ENCODE peak calls at places on chromosomes 13 and 19, in seven cellular contexts. N is endothelial cell of umbilical vein, W is stomach, B is ovary, V is tibial artery, G is psoas muscle, K is GM23248. L is an unnamed sample.

GRCh38 chr13:93736111-93736510 is 509.5 kb downstream of the GPC6 start:
- DNase-seq in G (no peak), K (peak), N (no peak), W (no peak), B (no peak), V (no peak), L (no peak)

GRCh38 chr13:59133903-59134302 is 1029.8 kb downstream of the DIAPH3 start:
- DNase-seq in N (no peak), V (no peak), K (no peak), G (no peak), W (no peak), B (no peak), L (no peak)

GRCh38 chr13:49610176-49610575 is 18.1 kb upstream of the ARL11 start:
- DNase-seq in W (no peak), N (no peak), B (no peak), K (no peak), V (no peak), G (no peak), L (no peak)

GRCh38 chr19:30076751-30077670 is 135.0 kb downstream of the URI1 start:
- DNase-seq in V (no peak), G (no peak), B (no peak), K (no peak), N (no peak), W (no peak), L (no peak)

GRCh38 chr19:8320564-8321066 is 560 bp downstream of the NDUFA7 start:
- DNase-seq in N (no peak), G (no peak), W (no peak), K (peak), V (no peak), B (no peak), L (no peak)

GRCh38 chr13:18992791-18993190 is 188.8 kb downstream of the TUBA3C start:
- DNase-seq in W (peak), K (no peak), G (peak), V (no peak), N (no peak), B (no peak), L (no peak)

GRCh38 chr19:17332677-17333581 is 1.7 kb downstream of the ANO8 start:
- DNase-seq in B (no peak), W (no peak), G (no peak), K (peak), V (no peak), N (peak), L (no peak)

GRCh38 chr13:77619655-77620054 is 77.8 kb upstream of the SLAIN1 start:
- DNase-seq in K (no peak), W (no peak), N (no peak), B (no peak), G (no peak), V (no peak), L (no peak)

GRCh38 chr13:114082849-114083645 is 49.4 kb downstream of the RASA3 start:
- DNase-seq in N (no peak), V (no peak), B (no peak), K (no peak), W (no peak), G (no peak), L (no peak)

GRCh38 chr13:111636804-111637203 is 316.4 kb downstream of the TEX29 start:
- DNase-seq in K (no peak), V (no peak), W (no peak), G (no peak), N (no peak), B (no peak), L (no peak)

GRCh38 chr19:57648336-57649003 is 15.5 kb downstream of the ZNF211 start:
- DNase-seq in K (no peak), B (no peak), N (no peak), W (no peak), V (no peak), G (no peak), L (no peak)

GRCh38 chr13:75264611-75265010 is 217.4 kb downstream of the TBC1D4 start:
- DNase-seq in B (no peak), G (no peak), N (no peak), V (no peak), W (no peak), K (no peak), L (no peak)

GRCh38 chr19:35986664-35987570 is 8.1 kb upstream of the SDHAF1 start:
- DNase-seq in N (no peak), V (peak), K (peak), W (no peak), B (no peak), G (peak), L (no peak)

GRCh38 chr13:37657134-37657533 is 58.6 kb upstream of the POSTN start:
- DNase-seq in B (no peak), K (peak), V (no peak), W (no peak), N (peak), G (no peak), L (no peak)

GRCh38 chr19:33763661-33764343 is 32.9 kb upstream of the KCTD15 start:
- DNase-seq in G (no peak), N (no peak), V (no peak), K (no peak), B (no peak), W (no peak), L (no peak)

GRCh38 chr13:65943711-65944110 is 1286.4 kb downstream of the PCDH9 start:
- DNase-seq in K (no peak), B (no peak), G (no peak), N (peak), V (no peak), W (no peak), L (no peak)

GRCh38 chr19:5458420-5458819 is 3.2 kb downstream of the ZNRF4 start:
- DNase-seq in V (no peak), W (no peak), B (no peak), N (no peak), K (no peak), G (no peak), L (no peak)

GRCh38 chr19:43639507-43640423 is at the start of gene CADM4:
- DNase-seq in V (no peak), N (no peak), W (peak), G (peak), K (peak), B (peak), L (no peak)

GRCh38 chr19:29804493-29804892 is 7.3 kb upstream of the CCNE1 start:
- DNase-seq in G (no peak), W (no peak), V (no peak), N (no peak), B (no peak), K (no peak), L (no peak)

GRCh38 chr13:50410921-50411712 is 395.9 kb downstream of the KCNRG start:
- DNase-seq in V (peak), W (no peak), B (no peak), K (peak), G (no peak), N (peak), L (no peak)

GRCh38 chr13:30204564-30204963 is 102.8 kb downstream of the KATNAL1 start:
- DNase-seq in G (no peak), B (no peak), V (no peak), W (no peak), N (no peak), K (no peak), L (no peak)

GRCh38 chr19:10353793-10354391 is 14.5 kb upstream of the ICAM3 start:
- DNase-seq in N (peak), G (peak), W (no peak), V (no peak), B (peak), K (peak), L (no peak)

GRCh38 chr13:38415233-38415632 is 65.6 kb downstream of the UFM1 start:
- DNase-seq in W (no peak), V (no peak), K (no peak), N (no peak), B (no peak), G (no peak), L (no peak)

GRCh38 chr13:110559429-110559943 is 2.0 kb downstream of the RAB20 start:
- DNase-seq in B (peak), V (peak), N (no peak), K (peak), W (peak), G (no peak), L (no peak)

GRCh38 chr13:30581582-30581981 is 36.1 kb upstream of the USPL1 start:
- DNase-seq in B (no peak), V (no peak), N (peak), W (no peak), G (no peak), K (peak), L (no peak)

GRCh38 chr19:18070181-18070580 is 16.6 kb downstream of the IL12RB1 start:
- DNase-seq in W (no peak), B (no peak), V (no peak), G (no peak), N (no peak), K (no peak), L (no peak)

GRCh38 chr13:45149964-45150363 is 29.7 kb downstream of the GTF2F2 start:
- DNase-seq in V (no peak), N (no peak), G (no peak), K (no peak), B (no peak), W (no peak), L (no peak)

GRCh38 chr19:6744381-6745288 is 5.2 kb downstream of the TRIP10 start:
- DNase-seq in G (peak), B (peak), W (peak), K (peak), N (peak), V (peak), L (no peak)

GRCh38 chr13:48028066-48028465 is 9.5 kb upstream of the NUDT15 start:
- DNase-seq in V (no peak), K (no peak), N (no peak), B (no peak), G (no peak), W (no peak), L (no peak)

GRCh38 chr19:7953060-7953459 is 9.6 kb upstream of the TIMM44 start:
- DNase-seq in G (no peak), W (no peak), V (no peak), N (peak), K (peak), B (no peak), L (peak)

GRCh38 chr19:16985403-16985802 is 41.2 kb downstream of the CPAMD8 start:
- DNase-seq in G (no peak), K (no peak), V (no peak), N (no peak), W (no peak), B (no peak), L (no peak)

GRCh38 chr13:79810671-79811070 is 329.7 kb downstream of the NDFIP2 start:
- DNase-seq in W (no peak), K (peak), B (no peak), G (no peak), V (no peak), N (peak), L (no peak)

GRCh38 chr19:5343848-5344247 is 3.2 kb upstream of the PTPRS start:
- DNase-seq in B (no peak), G (no peak), W (no peak), N (no peak), K (peak), V (no peak), L (no peak)

GRCh38 chr19:8324186-8325050 is 3.1 kb downstream of the RPS28 start:
- DNase-seq in B (no peak), W (no peak), G (no peak), V (no peak), N (no peak), K (no peak), L (no peak)

GRCh38 chr19:10523135-10523636 is 5.9 kb upstream of the S1PR5 start:
- DNase-seq in W (no peak), N (no peak), K (no peak), G (no peak), V (no peak), B (no peak), L (no peak)

GRCh38 chr19:45999653-46000121 is 4.4 kb downstream of the CCDC61 start:
- DNase-seq in B (no peak), K (peak), W (no peak), V (no peak), G (peak), N (no peak), L (no peak)

GRCh38 chr19:18120127-18120526 is 22.5 kb downstream of the MAST3 start:
- DNase-seq in G (no peak), B (no peak), V (no peak), K (no peak), N (no peak), W (no peak), L (no peak)

GRCh38 chr19:54653181-54653809 is 9.5 kb upstream of the LILRB4 start:
- DNase-seq in G (no peak), B (no peak), N (peak), W (no peak), K (peak), V (no peak), L (no peak)

GRCh38 chr19:46118136-46118535 is 6.4 kb downstream of the IGFL3 start:
- DNase-seq in B (no peak), K (no peak), W (no peak), N (no peak), V (no peak), G (no peak), L (no peak)

GRCh38 chr13:86087241-86087640 is 288.0 kb upstream of the SLITRK6 start:
- DNase-seq in G (no peak), W (no peak), B (no peak), V (no peak), K (no peak), N (no peak), L (no peak)

DNA sequence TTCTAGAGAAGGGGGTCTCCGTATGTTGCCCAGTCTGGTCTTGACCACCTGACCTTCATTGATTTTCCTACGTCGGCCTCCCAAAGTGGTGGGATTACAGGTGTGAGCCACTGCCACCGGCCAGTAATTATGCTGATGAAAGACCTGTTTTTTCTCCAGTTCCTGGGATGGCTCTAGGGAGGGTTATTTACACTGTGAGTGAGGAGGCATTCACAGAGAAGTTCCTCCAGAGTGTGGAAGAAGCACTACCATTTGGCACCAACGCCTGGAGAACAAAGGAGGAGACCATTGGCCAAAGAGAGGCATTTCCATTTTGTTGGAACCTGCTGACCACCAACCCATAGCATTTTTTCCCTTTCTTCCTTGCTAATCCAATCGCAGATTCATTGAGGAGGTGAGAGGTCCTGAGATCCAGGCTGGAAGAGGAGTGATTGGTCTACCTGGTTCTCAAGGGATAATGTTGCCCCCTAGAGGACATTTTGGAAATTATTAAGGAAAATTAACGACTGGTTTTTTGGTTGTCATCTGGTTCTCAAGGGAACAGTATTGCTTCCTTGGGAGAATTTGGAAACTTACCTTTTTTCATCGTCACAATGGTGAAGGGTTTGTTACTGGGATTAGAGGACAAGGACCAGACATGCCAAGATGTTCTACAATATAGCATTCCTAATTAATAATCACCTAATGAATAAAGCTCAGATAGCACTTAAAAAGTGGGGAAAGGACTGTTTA is 5.5 kb upstream of the SAE1 start:
- DNase-seq in G (no peak), B (no peak), W (no peak), K (peak), N (peak), V (no peak), L (no peak)
- H3K27ac ChIP-seq in G (no peak), B (no peak), W (peak), K (no peak), N (no peak), V (no peak), L (no peak)

DNA sequence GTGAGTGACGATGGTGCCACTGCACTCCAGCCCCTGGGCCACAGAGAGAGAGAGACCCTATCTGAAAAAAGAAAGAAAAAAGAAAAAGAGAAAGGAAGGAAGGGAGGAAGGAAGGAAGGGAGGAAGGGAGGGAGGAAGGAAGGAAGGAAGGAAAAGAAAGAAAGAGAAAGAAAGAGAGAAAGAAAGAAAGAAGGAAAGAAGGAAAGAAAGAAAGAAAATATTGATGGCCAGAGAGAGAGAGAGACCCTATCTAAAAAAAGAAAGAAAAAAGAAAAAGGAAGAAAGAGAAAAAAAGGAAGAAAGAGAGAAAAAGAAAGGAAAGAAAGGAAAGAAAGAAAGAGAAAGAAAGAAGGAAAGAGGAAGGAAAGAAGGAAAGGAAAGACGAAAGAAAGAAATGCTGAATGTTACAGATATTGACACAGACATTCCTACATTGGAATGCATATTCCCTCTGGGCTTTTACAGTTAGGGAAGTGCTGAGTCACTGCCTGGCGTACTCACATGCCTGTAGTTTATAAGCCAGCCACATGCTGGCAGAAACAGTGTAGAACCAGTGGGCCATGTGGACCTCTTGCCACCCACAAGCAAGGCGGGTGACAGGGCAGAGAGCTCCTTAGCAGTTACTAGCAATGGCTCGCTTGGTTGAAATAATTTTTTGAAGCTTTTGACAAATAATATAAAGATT is 34.6 kb upstream of the SLC46A3 start:
- DNase-seq in G (no peak), N (peak), V (peak), B (no peak), K (peak), W (peak), L (peak)
- H3K27ac ChIP-seq in G (peak), N (peak), V (peak), B (no peak), K (peak), W (no peak), L (peak)

GRCh38 chr19:28443361-28443760 is 769.6 kb downstream of the UQCRFS1 start:
- DNase-seq in K (no peak), B (no peak), W (no peak), V (no peak), N (no peak), G (no peak), L (no peak)
- H3K27ac ChIP-seq in K (no peak), B (no peak), W (no peak), V (no peak), N (no peak), G (no peak), L (no peak)

GRCh38 chr19:15213715-15214381 is 13.1 kb upstream of the NOTCH3 start:
- DNase-seq in N (no peak), V (peak), B (no peak), K (no peak), W (peak), G (peak), L (no peak)
- H3K27ac ChIP-seq in N (no peak), V (peak), B (no peak), K (no peak), W (no peak), G (peak), L (no peak)

DNA sequence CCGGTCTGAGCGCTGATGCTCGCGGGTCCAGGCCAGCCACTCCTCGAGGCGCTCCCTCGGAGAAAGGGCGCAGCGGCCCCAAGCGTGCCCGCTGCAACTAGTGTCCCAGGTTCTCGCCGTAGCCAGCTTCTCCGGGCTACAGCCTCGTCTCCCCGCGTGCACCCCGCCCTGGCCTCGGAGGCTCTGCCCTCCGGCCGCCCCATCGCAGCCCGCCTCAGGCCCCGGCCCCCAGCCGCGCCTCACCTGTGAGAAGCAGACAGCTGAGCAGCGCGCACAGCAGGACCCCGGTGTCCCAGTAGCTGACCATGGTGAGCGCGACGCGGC is 429 bp downstream of the FLT1 start:
- DNase-seq in K (peak), B (no peak), N (peak), W (no peak), G (no peak), V (no peak), L (no peak)
- H3K27ac ChIP-seq in K (no peak), B (no peak), N (peak), W (peak), G (peak), V (no peak), L (no peak)

GRCh38 chr19:4304509-4305252 is at the start of gene FSD1:
- DNase-seq in V (no peak), B (no peak), W (no peak), K (peak), N (peak), G (no peak), L (no peak)
- H3K27ac ChIP-seq in V (no peak), B (no peak), W (no peak), K (no peak), N (no peak), G (no peak), L (no peak)

L was measured in epithelial cell of prostate.